ENCODE peak calls at places on chromosomes 1 and 21, in seven cellular contexts. Z, U, Y, W, F, B and R are unnamed samples.

GRCh38 chr21:46605759-46606426 is 1.0 kb upstream of the S100B start:
- DNase-seq in W (peak; percentile 45), B (no peak), Z (peak; percentile 64), F (peak; percentile 23), Y (peak; percentile 55), U (peak; percentile 16), R (no peak)

GRCh38 chr1:23029337-23029736 is 10.1 kb downstream of the KDM1A start:
- DNase-seq in B (no peak), F (no peak), Z (no peak), Y (no peak), W (no peak), U (no peak), R (no peak)

GRCh38 chr1:59434336-59434735 is 137.4 kb downstream of the FGGY start:
- DNase-seq in F (no peak), W (no peak), U (no peak), B (no peak), Z (no peak), Y (no peak), R (no peak)

GRCh38 chr21:46284077-46284644 is 1.2 kb downstream of the MCM3AP start:
- DNase-seq in U (no peak), F (no peak), Z (no peak), Y (no peak), W (no peak), B (peak; percentile 25), R (no peak)

GRCh38 chr1:214362188-214362882 is 81.4 kb downstream of the SMYD2 start:
- DNase-seq in Z (peak; percentile 48), F (peak; percentile 66), W (no peak), U (no peak), B (no peak), Y (no peak), R (no peak)

GRCh38 chr1:114901739-114902255 is 47.1 kb downstream of the SYCP1 start:
- DNase-seq in B (no peak), U (no peak), F (no peak), W (no peak), Z (no peak), Y (no peak), R (no peak)

GRCh38 chr1:115557715-115558114 is 84.1 kb upstream of the VANGL1 start:
- DNase-seq in U (no peak), B (peak; percentile 56), Z (no peak), Y (no peak), W (no peak), F (no peak), R (no peak)

GRCh38 chr21:39904457-39904856 is 37.2 kb downstream of the PCP4 start:
- DNase-seq in B (no peak), W (no peak), Z (no peak), U (no peak), Y (no peak), F (no peak), R (no peak)

GRCh38 chr1:100597069-100597741 is 59.3 kb downstream of the GPR88 start:
- DNase-seq in F (no peak), W (no peak), B (no peak), Y (no peak), Z (no peak), U (no peak), R (no peak)

GRCh38 chr1:209784276-209785169 is at the start of gene C1orf74:
- DNase-seq in B (peak; percentile 99), F (peak; percentile 99), Z (peak; percentile 100), Y (peak; percentile 99), W (peak; percentile 99), U (peak; percentile 99), R (peak; percentile 100)

GRCh38 chr1:48002142-48002541 is 5.0 kb upstream of the TRABD2B start:
- DNase-seq in B (no peak), Y (no peak), F (no peak), W (no peak), U (no peak), Z (no peak), R (no peak)

GRCh38 chr1:37476460-37477197 is 2.2 kb downstream of the ZC3H12A start:
- DNase-seq in Z (peak; percentile 71), B (no peak), W (peak; percentile 75), Y (peak; percentile 87), U (no peak), F (peak; percentile 75), R (no peak)

GRCh38 chr1:29193879-29194455 is 12.3 kb upstream of the SRSF4 start:
- DNase-seq in Y (no peak), Z (no peak), U (no peak), B (no peak), W (no peak), F (no peak), R (no peak)

GRCh38 chr1:39833616-39834015 is 45.0 kb upstream of the BMP8B start:
- DNase-seq in Y (no peak), B (no peak), F (no peak), Z (no peak), U (no peak), W (no peak), R (no peak)

GRCh38 chr1:33842348-33842747 is 21.5 kb upstream of the HMGB4 start:
- DNase-seq in Z (no peak), F (no peak), W (no peak), Y (no peak), B (no peak), U (no peak), R (no peak)

GRCh38 chr1:244304156-244304555 is 147.6 kb downstream of the ADSS2 start:
- DNase-seq in Z (no peak), F (no peak), U (no peak), Y (no peak), B (no peak), W (no peak), R (no peak)

GRCh38 chr1:57474097-57474750 is 50.4 kb upstream of the DAB1 start:
- DNase-seq in U (no peak), W (no peak), Y (no peak), F (no peak), B (no peak), Z (no peak), R (no peak)

GRCh38 chr1:198656500-198656932 is 17.7 kb downstream of the PTPRC start:
- DNase-seq in W (peak; percentile 40), U (peak; percentile 54), Y (peak; percentile 67), Z (peak; percentile 65), F (peak; percentile 42), B (no peak), R (no peak)

GRCh38 chr1:20935717-20936116 is 148.6 kb upstream of the HP1BP3 start:
- DNase-seq in Z (no peak), W (no peak), Y (no peak), B (no peak), U (no peak), F (no peak), R (no peak)

GRCh38 chr1:88655685-88656299 is 28.3 kb upstream of the PKN2 start:
- DNase-seq in B (peak; percentile 6), U (no peak), Z (no peak), Y (no peak), F (no peak), W (no peak), R (peak; percentile 7)

GRCh38 chr1:75092141-75092540 is 42.0 kb upstream of the LHX8 start:
- DNase-seq in B (peak; percentile 7), W (no peak), Z (no peak), Y (no peak), F (no peak), U (no peak), R (no peak)

GRCh38 chr1:66182551-66183178 is 351.3 kb upstream of the SGIP1 start:
- DNase-seq in B (peak; percentile 58), F (no peak), U (no peak), Z (no peak), W (no peak), Y (no peak), R (no peak)

GRCh38 chr21:46635324-46636180 is at the start of gene PRMT2:
- DNase-seq in U (peak; percentile 97), W (peak; percentile 98), Z (peak; percentile 98), B (peak; percentile 99), Y (peak; percentile 98), F (peak; percentile 97), R (peak; percentile 98)

GRCh38 chr1:154361357-154361756 is 36.0 kb downstream of the ATP8B2 start:
- DNase-seq in B (no peak), Z (no peak), F (no peak), Y (no peak), U (no peak), W (no peak), R (no peak)

GRCh38 chr1:33274446-33274845 is 18.2 kb downstream of the ZNF362 start:
- DNase-seq in W (no peak), F (no peak), U (no peak), B (no peak), Y (peak; percentile 10), Z (no peak), R (no peak)

GRCh38 chr1:218384576-218384975 is 39.4 kb downstream of the TGFB2 start:
- DNase-seq in F (no peak), U (no peak), Z (no peak), B (peak; percentile 68), W (no peak), Y (no peak), R (peak; percentile 42)

GRCh38 chr1:201476670-201477344 is 7.8 kb upstream of the PHLDA3 start:
- DNase-seq in Y (no peak), F (no peak), U (no peak), W (no peak), Z (no peak), B (no peak), R (no peak)

GRCh38 chr1:5961601-5962000 is 30.6 kb downstream of the NPHP4 start:
- DNase-seq in W (no peak), B (no peak), U (no peak), Z (no peak), F (no peak), Y (peak; percentile 40), R (no peak)

GRCh38 chr1:17540255-17541001 is 930 bp downstream of the ARHGEF10L start:
- DNase-seq in B (peak; percentile 23), Y (peak; percentile 84), Z (peak; percentile 77), U (no peak), W (no peak), F (peak; percentile 46), R (no peak)

GRCh38 chr1:107272321-107272720 is 131.5 kb downstream of the NTNG1 start:
- DNase-seq in B (no peak), W (no peak), U (no peak), Z (no peak), Y (no peak), F (no peak), R (no peak)

GRCh38 chr1:181079382-181079781 is 9.1 kb upstream of the IER5 start:
- DNase-seq in W (no peak), U (no peak), Y (no peak), B (no peak), F (no peak), Z (no peak), R (no peak)

GRCh38 chr1:59541891-59542290 is 245.0 kb downstream of the FGGY start:
- DNase-seq in Y (no peak), W (no peak), Z (no peak), F (no peak), B (no peak), U (no peak), R (peak; percentile 17)

GRCh38 chr1:218817747-218818146 is 355.9 kb upstream of the LYPLAL1 start:
- DNase-seq in F (no peak), B (no peak), Y (no peak), W (no peak), U (no peak), Z (no peak), R (no peak)

GRCh38 chr1:200178340-200178739 is 150.8 kb downstream of the NR5A2 start:
- DNase-seq in W (no peak), Z (no peak), U (no peak), F (peak; percentile 21), Y (no peak), B (no peak), R (no peak)